ENCODE peak calls at places on chromosomes 4 and X, in five cellular contexts. One of them, this sample, is unnamed.

GRCh38 chrX:20711366-20711765 is 444.7 kb upstream of the RPS6KA3 start:
- DNase-seq in Peyer's patch: no peak
- DNase-seq in cortex of kidney: no peak
- DNase-seq in B cell: no peak
- DNase-seq in GM12865: no peak
- DNase-seq in this sample: no peak

GRCh38 chr4:42425146-42426065 is 28.1 kb downstream of the SHISA3 start:
- DNase-seq in Peyer's patch: no peak
- DNase-seq in cortex of kidney: no peak
- DNase-seq in B cell: no peak
- DNase-seq in GM12865: no peak
- DNase-seq in this sample: no peak

GRCh38 chr4:36235306-36235705 is 9.0 kb downstream of the ARAP2 start:
- DNase-seq in Peyer's patch: no peak
- DNase-seq in cortex of kidney: no peak
- DNase-seq in B cell: no peak
- DNase-seq in GM12865: no peak
- DNase-seq in this sample: no peak

GRCh38 chr4:75168548-75168947 is 235.6 kb downstream of the PARM1 start:
- DNase-seq in Peyer's patch: no peak
- DNase-seq in cortex of kidney: no peak
- DNase-seq in B cell: no peak
- DNase-seq in GM12865: no peak
- DNase-seq in this sample: no peak

GRCh38 chr4:103306870-103307345 is 108.8 kb upstream of the CENPE start:
- DNase-seq in Peyer's patch: no peak
- DNase-seq in cortex of kidney: no peak
- DNase-seq in B cell: no peak
- DNase-seq in GM12865: no peak
- DNase-seq in this sample: no peak

GRCh38 chr4:128861856-128862518 is 52.5 kb downstream of the JADE1 start:
- DNase-seq in Peyer's patch: no peak
- DNase-seq in cortex of kidney: no peak
- DNase-seq in B cell: no peak
- DNase-seq in GM12865: peak
- DNase-seq in this sample: no peak

GRCh38 chr4:96992443-96992842 is 1150.8 kb downstream of the STPG2 start:
- DNase-seq in Peyer's patch: no peak
- DNase-seq in cortex of kidney: no peak
- DNase-seq in B cell: no peak
- DNase-seq in GM12865: no peak
- DNase-seq in this sample: no peak

GRCh38 chrX:41761702-41762101 is 37.7 kb downstream of the GPR82 start:
- DNase-seq in Peyer's patch: no peak
- DNase-seq in cortex of kidney: no peak
- DNase-seq in B cell: no peak
- DNase-seq in GM12865: no peak
- DNase-seq in this sample: no peak

GRCh38 chrX:118286066-118286758 is 59.7 kb upstream of the WDR44 start:
- DNase-seq in Peyer's patch: no peak
- DNase-seq in cortex of kidney: no peak
- DNase-seq in B cell: no peak
- DNase-seq in GM12865: no peak
- DNase-seq in this sample: no peak

GRCh38 chr4:1409806-1410425 is 3.7 kb upstream of the NKX1-1 start:
- DNase-seq in Peyer's patch: no peak
- DNase-seq in cortex of kidney: no peak
- DNase-seq in B cell: no peak
- DNase-seq in GM12865: no peak
- DNase-seq in this sample: no peak

GRCh38 chr4:40681600-40682297 is 52.1 kb upstream of the RBM47 start:
- DNase-seq in Peyer's patch: no peak
- DNase-seq in cortex of kidney: no peak
- DNase-seq in B cell: no peak
- DNase-seq in GM12865: no peak
- DNase-seq in this sample: no peak

This sample was measured in central memory CD8-positive, alpha-beta T cell.